ENCODE peak calls at places on chromosome 18, in eight cellular contexts. N is IMR-90, A is mesenchymal stem cell, B is uterus, P is HFF-Myc, V is right cardiac atrium, O is A549, Z is dorsolateral prefrontal cortex. D is an unnamed sample.

GRCh38 chr18:13813271-13813849 is 10.6 kb upstream of the MC5R start:
- DNase-seq in V (peak), P (no peak), A (peak), N (peak), B (peak), Z (peak), O (peak), D (no peak)

GRCh38 chr18:63157293-63158011 is 162.1 kb downstream of the BCL2 start:
- DNase-seq in O (no peak), V (no peak), P (no peak), A (no peak), Z (no peak), N (no peak), B (no peak), D (no peak)

GRCh38 chr18:70659026-70659726 is 370.3 kb downstream of the SOCS6 start:
- DNase-seq in N (peak), Z (no peak), O (peak), V (peak), P (no peak), B (no peak), A (no peak), D (no peak)

GRCh38 chr18:2050702-2051201 is 520.6 kb downstream of the METTL4 start:
- DNase-seq in O (no peak), N (no peak), V (no peak), A (no peak), P (no peak), Z (no peak), B (no peak), D (peak)

GRCh38 chr18:32439802-32440201 is 30.9 kb downstream of the GAREM1 start:
- DNase-seq in V (no peak), N (no peak), A (no peak), Z (peak), O (peak), B (no peak), P (no peak), D (no peak)

GRCh38 chr18:69895081-69896047 is 52.3 kb downstream of the CD226 start:
- DNase-seq in O (no peak), B (no peak), N (no peak), P (no peak), Z (no peak), A (no peak), V (no peak), D (no peak)

GRCh38 chr18:14916851-14917250 is 168.9 kb downstream of the ANKRD30B start:
- DNase-seq in V (no peak), B (no peak), O (no peak), Z (no peak), A (no peak), P (no peak), N (no peak), D (no peak)

GRCh38 chr18:44039216-44039615 is 641.5 kb upstream of the SETBP1 start:
- DNase-seq in Z (no peak), P (no peak), N (no peak), O (no peak), A (peak), B (no peak), V (no peak), D (no peak)

GRCh38 chr18:74722237-74722636 is 124.6 kb downstream of the ZNF407 start:
- DNase-seq in P (no peak), B (no peak), V (no peak), O (no peak), Z (no peak), N (peak), A (no peak), D (no peak)

GRCh38 chr18:74310411-74310810 is 5.2 kb upstream of the C18orf63 start:
- DNase-seq in O (peak), B (no peak), Z (no peak), N (peak), P (no peak), V (no peak), A (peak), D (no peak)

GRCh38 chr18:69703461-69703860 is 244.2 kb downstream of the CD226 start:
- DNase-seq in V (no peak), Z (no peak), B (no peak), P (no peak), A (no peak), O (no peak), N (no peak), D (no peak)

GRCh38 chr18:5295231-5295920 is at the start of gene ZBTB14:
- DNase-seq in O (peak), N (peak), B (peak), V (peak), A (peak), P (no peak), Z (peak), D (no peak)

GRCh38 chr18:68263481-68263880 is 451.4 kb downstream of the TMX3 start:
- DNase-seq in A (peak), Z (no peak), V (no peak), N (peak), B (no peak), O (no peak), P (no peak), D (no peak)

GRCh38 chr18:45843019-45843418 is 17.5 kb downstream of the SIGLEC15 start:
- DNase-seq in V (no peak), Z (no peak), N (no peak), O (no peak), A (no peak), B (no peak), P (no peak), D (no peak)

GRCh38 chr18:45839415-45840395 is 14.2 kb downstream of the SIGLEC15 start:
- DNase-seq in V (no peak), P (peak), A (peak), Z (no peak), O (peak), B (no peak), N (peak), D (no peak)

GRCh38 chr18:45844938-45845337 is 19.5 kb downstream of the SIGLEC15 start:
- DNase-seq in O (no peak), P (no peak), V (no peak), N (no peak), A (no peak), Z (no peak), B (no peak), D (no peak)

GRCh38 chr18:45841060-45841764 is 15.7 kb downstream of the SIGLEC15 start:
- DNase-seq in V (no peak), N (no peak), P (no peak), Z (no peak), B (no peak), O (no peak), A (no peak), D (no peak)

DNA sequence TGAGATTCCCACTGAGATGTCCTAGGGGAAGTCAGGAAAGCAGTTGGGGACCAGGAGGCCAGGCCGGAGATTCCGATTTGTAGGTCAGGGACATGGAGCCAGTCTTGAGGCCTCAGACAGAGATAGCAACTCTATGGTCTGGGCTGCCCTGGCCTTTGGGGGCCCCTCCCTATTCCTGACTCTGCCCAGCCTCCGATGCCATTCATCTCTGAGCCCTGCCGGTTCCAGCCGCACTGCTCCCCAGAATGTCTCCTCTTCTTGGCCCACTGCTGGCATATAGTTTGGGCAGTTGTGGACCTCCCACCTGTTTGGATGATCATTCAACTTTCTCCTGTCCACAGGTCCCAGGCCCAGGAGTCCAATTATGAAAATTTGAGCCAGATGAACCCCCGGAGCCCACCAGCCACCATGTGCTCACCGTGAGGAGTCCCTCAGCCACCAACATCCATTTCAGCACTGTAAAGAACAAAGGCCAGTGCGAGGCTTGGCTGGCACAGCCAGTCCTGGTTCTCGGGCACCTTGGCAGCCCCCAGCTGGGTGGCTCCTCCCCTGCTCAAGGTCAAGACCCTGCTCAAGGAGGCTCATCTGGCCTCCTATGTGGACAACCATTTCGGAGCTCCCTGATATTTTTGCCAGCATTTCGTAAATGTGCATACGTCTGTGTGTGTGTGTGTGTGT is 16.4 kb downstream of the SIGLEC15 start:
- DNase-seq in Z (no peak), P (no peak), B (no peak), O (no peak), N (no peak), V (no peak), A (no peak), D (no peak)
- H3K4me3 ChIP-seq in Z (no peak), P (no peak), B (no peak), O (no peak), N (no peak), V (no peak), A (no peak), D (no peak)

DNA sequence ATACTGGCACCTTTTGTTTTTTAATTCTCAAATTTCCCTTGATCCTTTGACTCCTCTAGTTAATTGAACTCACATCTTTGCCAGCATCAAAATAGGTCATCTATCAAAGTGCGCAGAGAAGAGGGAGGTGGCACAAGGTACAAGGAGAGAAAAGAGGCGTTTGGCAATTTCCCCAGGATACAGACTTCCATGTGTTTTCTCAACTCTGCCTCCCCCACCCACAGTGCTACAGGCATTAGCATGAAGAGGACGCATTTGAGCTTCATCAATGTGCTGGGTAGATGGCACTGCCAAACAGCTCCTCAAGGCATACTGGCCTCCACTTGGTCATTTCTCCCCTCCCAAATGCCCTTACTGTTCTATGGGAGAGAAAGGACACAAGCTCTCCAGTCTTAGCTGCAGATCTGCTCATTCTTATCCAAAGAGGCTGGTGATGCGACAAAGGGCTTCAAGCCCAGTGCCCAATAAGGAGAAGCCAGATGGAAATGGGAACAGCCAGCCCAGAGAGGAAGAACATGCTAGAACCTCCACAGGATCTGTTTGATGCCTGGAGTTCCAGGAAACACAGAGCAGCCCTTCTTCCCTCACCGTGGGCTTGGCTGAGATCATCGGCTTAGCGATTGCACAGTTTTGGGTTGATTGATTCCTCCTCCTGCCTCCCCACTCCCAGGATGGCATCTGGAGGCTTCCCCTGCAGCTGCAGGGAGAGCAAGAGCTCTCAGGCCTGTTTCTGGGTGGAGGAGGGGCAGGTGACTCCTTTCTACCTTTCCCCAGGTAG is 144.7 kb upstream of the SMAD2 start:
- DNase-seq in P (no peak), V (no peak), B (no peak), O (no peak), A (no peak), Z (no peak), N (no peak), D (no peak)
- H3K4me3 ChIP-seq in P (no peak), V (no peak), B (no peak), O (no peak), A (no peak), Z (no peak), N (no peak), D (no peak)

DNA sequence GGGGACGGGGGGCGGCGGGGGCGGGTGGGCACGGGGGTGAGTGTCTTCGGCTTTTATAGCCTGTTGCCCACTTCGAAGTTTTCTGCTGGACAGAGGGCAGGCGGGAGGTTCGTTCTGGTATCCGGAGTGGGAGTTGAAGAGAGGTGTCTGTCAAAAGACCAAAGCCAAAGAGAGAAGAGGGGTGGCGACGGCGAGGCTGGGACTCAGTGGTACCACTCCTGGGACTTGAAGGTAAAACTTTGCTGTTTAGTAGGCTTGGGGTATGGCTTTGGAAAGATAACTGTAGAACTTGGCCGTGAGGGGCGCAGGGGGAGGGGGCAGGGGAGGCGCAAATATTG is 215.8 kb upstream of the DTNA start:
- DNase-seq in A (no peak), N (no peak), B (no peak), Z (peak), O (no peak), V (peak), P (no peak), D (no peak)
- H3K4me3 ChIP-seq in A (peak), N (no peak), B (peak), Z (peak), O (no peak), V (peak), P (no peak), D (peak)

DNA sequence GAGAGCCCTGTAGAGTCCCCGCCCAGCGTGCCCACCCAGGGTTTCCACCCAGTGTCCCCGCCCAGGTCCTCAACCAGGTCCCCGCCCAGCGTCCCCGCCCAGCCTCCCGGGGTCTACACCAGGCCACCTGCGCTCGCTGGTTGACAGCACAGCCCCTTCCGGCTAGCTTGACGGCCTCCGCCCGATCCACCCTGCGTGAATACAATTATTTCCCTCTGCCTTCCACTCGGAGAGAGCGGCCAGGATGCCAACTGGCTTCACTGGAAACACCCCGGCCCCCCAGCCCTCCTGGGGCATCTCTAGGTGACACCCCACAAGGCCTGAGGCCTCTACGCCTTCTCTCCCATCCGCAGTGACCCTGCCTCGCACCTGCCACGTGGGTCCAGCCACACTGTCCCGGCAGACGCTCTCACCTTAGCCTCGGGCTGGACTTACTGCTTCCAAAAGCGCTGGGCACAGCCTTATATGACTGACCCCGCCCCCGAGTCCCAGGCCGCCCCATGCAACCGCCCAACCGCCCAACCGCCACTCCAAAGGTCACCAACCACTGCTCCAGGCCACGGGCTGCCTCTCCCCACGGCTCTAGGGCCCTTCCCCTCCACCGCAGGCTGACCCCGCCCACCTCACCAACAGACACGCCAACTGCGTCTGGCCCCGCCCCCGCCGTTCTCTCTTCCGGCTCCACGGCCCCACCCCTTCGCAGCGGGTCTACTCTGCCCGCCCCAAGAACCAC is 188.1 kb downstream of the LAMA1 start:
- DNase-seq in B (no peak), P (no peak), N (no peak), Z (no peak), A (no peak), V (no peak), O (no peak), D (no peak)
- H3K4me3 ChIP-seq in B (no peak), P (no peak), N (no peak), Z (no peak), A (no peak), V (no peak), O (no peak), D (no peak)

DNA sequence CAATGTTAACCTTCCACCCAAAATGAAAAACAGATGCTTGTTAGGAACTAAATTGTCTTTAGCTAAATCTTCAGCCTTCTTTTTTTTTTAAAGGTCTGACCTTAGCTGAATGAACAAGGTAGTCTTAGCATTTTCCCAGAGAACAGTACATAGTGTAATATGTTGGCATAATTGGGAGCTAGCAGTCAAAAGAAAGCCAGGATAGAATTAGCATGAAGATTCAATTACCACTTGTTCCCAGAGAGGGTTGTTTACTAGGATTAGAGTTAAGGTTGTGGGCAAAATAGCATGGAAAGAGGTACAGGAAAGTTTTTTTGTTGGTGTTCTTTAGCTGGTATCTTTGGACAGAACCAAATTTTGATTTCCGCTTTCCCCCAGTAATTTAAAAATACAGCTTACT is 6.9 kb downstream of the CDH20 start:
- DNase-seq in Z (no peak), P (no peak), B (no peak), V (no peak), A (no peak), N (no peak), O (no peak), D (no peak)
- H3K4me3 ChIP-seq in Z (no peak), P (no peak), B (no peak), V (no peak), A (no peak), N (no peak), O (no peak), D (no peak)

DNA sequence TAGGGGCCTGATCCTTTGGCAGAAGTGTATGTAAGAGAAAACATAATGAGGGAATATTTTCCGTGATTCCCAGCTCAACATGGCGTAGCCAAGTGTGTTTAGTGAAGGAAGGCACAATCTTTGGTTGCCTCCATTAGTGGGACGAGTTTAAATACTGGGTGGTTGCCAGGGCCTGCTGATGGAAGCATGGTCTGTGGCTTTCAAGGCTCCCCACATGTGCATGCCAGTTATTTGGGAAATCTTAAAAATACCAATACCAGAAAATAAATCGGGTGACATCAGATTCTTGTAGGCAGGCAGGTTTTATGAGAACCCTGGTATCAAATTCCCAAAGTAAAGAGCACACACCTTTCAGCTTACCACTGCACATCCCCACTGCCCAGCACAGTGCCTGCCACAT is 7.1 kb downstream of the MYL12A start:
- DNase-seq in Z (no peak), N (no peak), A (no peak), B (no peak), V (no peak), P (no peak), O (no peak), D (no peak)
- H3K4me3 ChIP-seq in Z (no peak), N (no peak), A (no peak), B (no peak), V (peak), P (no peak), O (no peak), D (no peak)